ENCODE peak calls at places on chromosomes 6 and 20, in ten cellular contexts. One of them, this sample, is unnamed.

GRCh38 chr6:24448396-24448795 is 41.0 kb downstream of the GPLD1 start:
- DNase-seq in GM13977: no peak
- DNase-seq in fibroblast of the aortic adventitia: no peak
- DNase-seq in MM.1S: no peak
- DNase-seq in RWPE1: no peak
- DNase-seq in mucosa of descending colon: no peak
- DNase-seq in left lung: no peak
- DNase-seq in lung: no peak
- DNase-seq in IMR-90: no peak
- DNase-seq in BE2C: no peak
- DNase-seq in this sample: no peak

GRCh38 chr6:42125231-42125630 is 17.2 kb downstream of the C6orf132 start:
- DNase-seq in GM13977: no peak
- DNase-seq in fibroblast of the aortic adventitia: no peak
- DNase-seq in MM.1S: no peak
- DNase-seq in RWPE1: no peak
- DNase-seq in mucosa of descending colon: no peak
- DNase-seq in left lung: no peak
- DNase-seq in lung: no peak
- DNase-seq in IMR-90: no peak
- DNase-seq in BE2C: no peak
- DNase-seq in this sample: no peak

GRCh38 chr6:83985715-83986114 is 47.9 kb upstream of the MRAP2 start:
- DNase-seq in GM13977: no peak
- DNase-seq in fibroblast of the aortic adventitia: no peak
- DNase-seq in MM.1S: no peak
- DNase-seq in RWPE1: no peak
- DNase-seq in mucosa of descending colon: no peak
- DNase-seq in left lung: no peak
- DNase-seq in lung: no peak
- DNase-seq in IMR-90: no peak
- DNase-seq in BE2C: no peak
- DNase-seq in this sample: no peak

GRCh38 chr6:13427838-13428527 is 59.4 kb downstream of the GFOD1 start:
- DNase-seq in GM13977: peak
- DNase-seq in fibroblast of the aortic adventitia: no peak
- DNase-seq in MM.1S: peak
- DNase-seq in RWPE1: no peak
- DNase-seq in mucosa of descending colon: peak
- DNase-seq in left lung: peak
- DNase-seq in lung: no peak
- DNase-seq in IMR-90: no peak
- DNase-seq in BE2C: no peak
- DNase-seq in this sample: no peak

GRCh38 chr6:31734703-31735500 is 1.4 kb downstream of the CLIC1 start:
- DNase-seq in GM13977: peak
- DNase-seq in fibroblast of the aortic adventitia: peak
- DNase-seq in MM.1S: peak
- DNase-seq in RWPE1: peak
- DNase-seq in mucosa of descending colon: peak
- DNase-seq in left lung: peak
- DNase-seq in lung: peak
- DNase-seq in IMR-90: peak
- DNase-seq in BE2C: peak
- DNase-seq in this sample: no peak

GRCh38 chr20:61728786-61729365 is 336.8 kb downstream of the TAF4 start:
- DNase-seq in GM13977: no peak
- DNase-seq in fibroblast of the aortic adventitia: no peak
- DNase-seq in MM.1S: no peak
- DNase-seq in RWPE1: no peak
- DNase-seq in mucosa of descending colon: no peak
- DNase-seq in left lung: no peak
- DNase-seq in lung: no peak
- DNase-seq in IMR-90: no peak
- DNase-seq in BE2C: no peak
- DNase-seq in this sample: no peak

GRCh38 chr20:46222521-46223007 is 85.7 kb downstream of the CDH22 start:
- DNase-seq in GM13977: no peak
- DNase-seq in fibroblast of the aortic adventitia: no peak
- DNase-seq in MM.1S: no peak
- DNase-seq in RWPE1: no peak
- DNase-seq in mucosa of descending colon: no peak
- DNase-seq in left lung: no peak
- DNase-seq in lung: no peak
- DNase-seq in IMR-90: no peak
- DNase-seq in BE2C: no peak
- DNase-seq in this sample: peak

GRCh38 chr20:62136283-62137091 is 6.7 kb downstream of the PSMA7 start:
- DNase-seq in GM13977: peak
- DNase-seq in fibroblast of the aortic adventitia: peak
- DNase-seq in MM.1S: peak
- DNase-seq in RWPE1: peak
- DNase-seq in mucosa of descending colon: no peak
- DNase-seq in left lung: no peak
- DNase-seq in lung: peak
- DNase-seq in IMR-90: peak
- DNase-seq in BE2C: peak
- DNase-seq in this sample: peak

GRCh38 chr6:165701005-165701404 is 38.0 kb upstream of the PDE10A start:
- DNase-seq in GM13977: no peak
- DNase-seq in fibroblast of the aortic adventitia: peak
- DNase-seq in MM.1S: no peak
- DNase-seq in RWPE1: no peak
- DNase-seq in mucosa of descending colon: no peak
- DNase-seq in left lung: no peak
- DNase-seq in lung: no peak
- DNase-seq in IMR-90: peak
- DNase-seq in BE2C: no peak
- DNase-seq in this sample: no peak

GRCh38 chr6:105759946-105760345 is 326.2 kb upstream of the PRDM1 start:
- DNase-seq in GM13977: no peak
- DNase-seq in fibroblast of the aortic adventitia: peak
- DNase-seq in MM.1S: no peak
- DNase-seq in RWPE1: no peak
- DNase-seq in mucosa of descending colon: no peak
- DNase-seq in left lung: no peak
- DNase-seq in lung: no peak
- DNase-seq in IMR-90: peak
- DNase-seq in BE2C: no peak
- DNase-seq in this sample: no peak

GRCh38 chr6:144725731-144726522 is 440.8 kb downstream of the UTRN start:
- DNase-seq in GM13977: peak
- DNase-seq in fibroblast of the aortic adventitia: no peak
- DNase-seq in MM.1S: no peak
- DNase-seq in RWPE1: no peak
- DNase-seq in mucosa of descending colon: no peak
- DNase-seq in left lung: no peak
- DNase-seq in lung: no peak
- DNase-seq in IMR-90: no peak
- DNase-seq in BE2C: no peak
- DNase-seq in this sample: no peak

GRCh38 chr6:87743454-87743853 is 41.4 kb upstream of the AKIRIN2 start:
- DNase-seq in GM13977: no peak
- DNase-seq in fibroblast of the aortic adventitia: no peak
- DNase-seq in MM.1S: no peak
- DNase-seq in RWPE1: no peak
- DNase-seq in mucosa of descending colon: no peak
- DNase-seq in left lung: no peak
- DNase-seq in lung: no peak
- DNase-seq in IMR-90: no peak
- DNase-seq in BE2C: no peak
- DNase-seq in this sample: no peak

GRCh38 chr6:11366183-11366933 is 133.9 kb upstream of the NEDD9 start:
- DNase-seq in GM13977: peak
- DNase-seq in fibroblast of the aortic adventitia: no peak
- DNase-seq in MM.1S: peak
- DNase-seq in RWPE1: no peak
- DNase-seq in mucosa of descending colon: no peak
- DNase-seq in left lung: no peak
- DNase-seq in lung: no peak
- DNase-seq in IMR-90: no peak
- DNase-seq in BE2C: no peak
- DNase-seq in this sample: no peak

DNA sequence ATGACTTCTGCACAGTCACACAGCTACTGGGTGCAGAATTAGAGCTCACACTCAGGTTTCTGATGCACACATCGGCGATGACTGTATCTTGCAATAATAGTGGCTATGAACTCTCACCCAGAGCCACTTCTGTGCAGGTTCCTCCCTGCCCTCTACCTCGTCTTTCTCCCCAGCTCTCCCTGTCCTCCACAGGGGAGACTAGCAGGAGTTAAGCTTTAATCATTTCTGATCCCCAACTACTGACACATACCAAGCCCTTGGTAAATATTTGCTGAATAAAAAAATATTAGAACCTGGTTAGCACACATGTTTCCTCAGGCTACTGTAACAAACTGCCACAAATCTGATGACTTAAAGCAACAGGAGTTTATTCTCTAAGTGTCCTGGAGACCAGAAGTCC is 222.7 kb upstream of the FOXA2 start:
- DNase-seq in GM13977: no peak
- DNase-seq in fibroblast of the aortic adventitia: no peak
- DNase-seq in MM.1S: no peak
- DNase-seq in RWPE1: no peak
- DNase-seq in mucosa of descending colon: no peak
- DNase-seq in left lung: no peak
- DNase-seq in lung: no peak
- DNase-seq in IMR-90: no peak
- DNase-seq in BE2C: no peak
- DNase-seq in this sample: no peak
- TF ChIP-seq CTCF in GM13977: no peak
- TF ChIP-seq CTCF in fibroblast of the aortic adventitia: no peak
- TF ChIP-seq CTCF in MM.1S: no peak
- TF ChIP-seq CTCF in RWPE1: no peak
- TF ChIP-seq CTCF in mucosa of descending colon: no peak
- TF ChIP-seq CTCF in left lung: no peak
- TF ChIP-seq CTCF in lung: no peak
- TF ChIP-seq CTCF in IMR-90: no peak
- TF ChIP-seq CTCF in BE2C: no peak
- TF ChIP-seq CTCF in this sample: no peak

GRCh38 chr6:29965873-29966601 is 23.7 kb downstream of the HLA-A start:
- DNase-seq in GM13977: no peak
- DNase-seq in fibroblast of the aortic adventitia: peak
- DNase-seq in MM.1S: peak
- DNase-seq in RWPE1: peak
- DNase-seq in mucosa of descending colon: peak
- DNase-seq in left lung: peak
- DNase-seq in lung: peak
- DNase-seq in IMR-90: peak
- DNase-seq in BE2C: peak
- DNase-seq in this sample: peak

GRCh38 chr6:29964904-29965872 is 22.9 kb downstream of the HLA-A start:
- DNase-seq in GM13977: peak
- DNase-seq in fibroblast of the aortic adventitia: peak
- DNase-seq in MM.1S: peak
- DNase-seq in RWPE1: peak
- DNase-seq in mucosa of descending colon: peak
- DNase-seq in left lung: peak
- DNase-seq in lung: peak
- DNase-seq in IMR-90: peak
- DNase-seq in BE2C: peak
- DNase-seq in this sample: peak

GRCh38 chr6:29968130-29968529 is 25.8 kb downstream of the HLA-A start:
- DNase-seq in GM13977: no peak
- DNase-seq in fibroblast of the aortic adventitia: peak
- DNase-seq in MM.1S: no peak
- DNase-seq in RWPE1: peak
- DNase-seq in mucosa of descending colon: no peak
- DNase-seq in left lung: no peak
- DNase-seq in lung: no peak
- DNase-seq in IMR-90: peak
- DNase-seq in BE2C: no peak
- DNase-seq in this sample: no peak

GRCh38 chr6:29968905-29969304 is 26.6 kb downstream of the HLA-A start:
- DNase-seq in GM13977: no peak
- DNase-seq in fibroblast of the aortic adventitia: no peak
- DNase-seq in MM.1S: no peak
- DNase-seq in RWPE1: no peak
- DNase-seq in mucosa of descending colon: no peak
- DNase-seq in left lung: no peak
- DNase-seq in lung: no peak
- DNase-seq in IMR-90: no peak
- DNase-seq in BE2C: no peak
- DNase-seq in this sample: no peak

GRCh38 chr6:29967379-29968010 is 25.2 kb downstream of the HLA-A start:
- DNase-seq in GM13977: no peak
- DNase-seq in fibroblast of the aortic adventitia: no peak
- DNase-seq in MM.1S: peak
- DNase-seq in RWPE1: peak
- DNase-seq in mucosa of descending colon: peak
- DNase-seq in left lung: peak
- DNase-seq in lung: peak
- DNase-seq in IMR-90: no peak
- DNase-seq in BE2C: no peak
- DNase-seq in this sample: no peak
- TF ChIP-seq CTCF in GM13977: peak
- TF ChIP-seq CTCF in fibroblast of the aortic adventitia: no peak
- TF ChIP-seq CTCF in MM.1S: peak
- TF ChIP-seq CTCF in RWPE1: peak
- TF ChIP-seq CTCF in mucosa of descending colon: no peak
- TF ChIP-seq CTCF in left lung: no peak
- TF ChIP-seq CTCF in lung: no peak
- TF ChIP-seq CTCF in IMR-90: peak
- TF ChIP-seq CTCF in BE2C: no peak
- TF ChIP-seq CTCF in this sample: no peak

DNA sequence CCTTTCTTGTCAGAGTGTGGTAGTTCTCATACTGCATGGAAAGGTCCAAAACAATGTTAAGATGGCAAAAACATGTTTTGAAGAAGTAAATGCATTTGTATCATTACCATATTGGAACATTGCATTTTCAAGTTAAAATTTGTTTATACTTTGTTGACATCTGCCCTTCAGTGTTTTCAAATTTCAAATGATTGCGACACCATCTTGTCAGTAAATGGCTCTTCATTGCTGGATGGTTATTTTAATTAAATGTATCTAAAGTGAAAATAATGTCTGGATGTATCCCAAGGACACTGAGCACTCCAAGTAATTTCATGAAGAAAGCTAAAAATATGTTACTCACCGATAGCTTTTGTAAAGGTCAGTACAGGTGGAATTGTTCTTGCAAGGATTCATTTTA is 761.6 kb downstream of the EYS start:
- DNase-seq in GM13977: no peak
- DNase-seq in fibroblast of the aortic adventitia: no peak
- DNase-seq in MM.1S: no peak
- DNase-seq in RWPE1: no peak
- DNase-seq in mucosa of descending colon: no peak
- DNase-seq in left lung: no peak
- DNase-seq in lung: no peak
- DNase-seq in IMR-90: no peak
- DNase-seq in BE2C: no peak
- DNase-seq in this sample: no peak
- TF ChIP-seq CTCF in GM13977: no peak
- TF ChIP-seq CTCF in fibroblast of the aortic adventitia: no peak
- TF ChIP-seq CTCF in MM.1S: no peak
- TF ChIP-seq CTCF in RWPE1: no peak
- TF ChIP-seq CTCF in mucosa of descending colon: no peak
- TF ChIP-seq CTCF in left lung: no peak
- TF ChIP-seq CTCF in lung: no peak
- TF ChIP-seq CTCF in IMR-90: no peak
- TF ChIP-seq CTCF in BE2C: no peak
- TF ChIP-seq CTCF in this sample: no peak

GRCh38 chr6:33995046-33995872 is 150.6 kb downstream of the GRM4 start:
- DNase-seq in GM13977: no peak
- DNase-seq in fibroblast of the aortic adventitia: no peak
- DNase-seq in MM.1S: no peak
- DNase-seq in RWPE1: no peak
- DNase-seq in mucosa of descending colon: peak
- DNase-seq in left lung: no peak
- DNase-seq in lung: no peak
- DNase-seq in IMR-90: no peak
- DNase-seq in BE2C: peak
- DNase-seq in this sample: no peak
- TF ChIP-seq CTCF in GM13977: no peak
- TF ChIP-seq CTCF in fibroblast of the aortic adventitia: no peak
- TF ChIP-seq CTCF in MM.1S: no peak
- TF ChIP-seq CTCF in RWPE1: no peak
- TF ChIP-seq CTCF in mucosa of descending colon: no peak
- TF ChIP-seq CTCF in left lung: no peak
- TF ChIP-seq CTCF in lung: no peak
- TF ChIP-seq CTCF in IMR-90: no peak
- TF ChIP-seq CTCF in BE2C: peak
- TF ChIP-seq CTCF in this sample: no peak

This sample was measured in dorsolateral prefrontal cortex.